ENCODE peak calls at places on chromosomes 16 and 17, in four cellular contexts. One of them, this sample, is unnamed.

GRCh38 chr16:11914759-11915643 is 755 bp downstream of the GSPT1 start:
- DNase-seq in ovary: peak; percentile 59
- DNase-seq in CD8-positive, alpha-beta memory T cell: peak; percentile 15
- DNase-seq in right atrium auricular region: no peak
- DNase-seq in this sample: peak; percentile 42

GRCh38 chr17:39143552-39144093 is 7.8 kb downstream of the PLXDC1 start:
- DNase-seq in ovary: peak; percentile 44
- DNase-seq in CD8-positive, alpha-beta memory T cell: no peak
- DNase-seq in right atrium auricular region: peak; percentile 71
- DNase-seq in this sample: no peak

GRCh38 chr17:15782809-15783208 is 50.7 kb downstream of the TBC1D26 start:
- DNase-seq in CD8-positive, alpha-beta memory T cell: no peak
- DNase-seq in right atrium auricular region: no peak
- DNase-seq in ovary: peak; percentile 76
- DNase-seq in this sample: no peak

GRCh38 chr16:66954097-66954659 is 6.9 kb upstream of the CES3 start:
- DNase-seq in right atrium auricular region: peak; percentile 77
- DNase-seq in CD8-positive, alpha-beta memory T cell: peak; percentile 57
- DNase-seq in ovary: peak; percentile 79
- DNase-seq in this sample: peak; percentile 82

GRCh38 chr16:51763072-51763658 is 612.1 kb upstream of the SALL1 start:
- DNase-seq in right atrium auricular region: no peak
- DNase-seq in ovary: no peak
- DNase-seq in CD8-positive, alpha-beta memory T cell: no peak
- DNase-seq in this sample: no peak

GRCh38 chr17:68231536-68231935 is 16.3 kb upstream of the AMZ2 start:
- DNase-seq in ovary: no peak
- DNase-seq in CD8-positive, alpha-beta memory T cell: no peak
- DNase-seq in right atrium auricular region: no peak
- DNase-seq in this sample: no peak

GRCh38 chr16:4297480-4297879 is 18.4 kb upstream of the GLIS2 start:
- DNase-seq in right atrium auricular region: no peak
- DNase-seq in CD8-positive, alpha-beta memory T cell: no peak
- DNase-seq in ovary: no peak
- DNase-seq in this sample: no peak

GRCh38 chr17:14161419-14161818 is 75.2 kb downstream of the CDRT15 start:
- DNase-seq in ovary: no peak
- DNase-seq in CD8-positive, alpha-beta memory T cell: no peak
- DNase-seq in right atrium auricular region: no peak
- DNase-seq in this sample: no peak

GRCh38 chr17:38674013-38674748 is 576 bp downstream of the EPOP start:
- DNase-seq in CD8-positive, alpha-beta memory T cell: no peak
- DNase-seq in ovary: no peak
- DNase-seq in right atrium auricular region: no peak
- DNase-seq in this sample: peak; percentile 38

GRCh38 chr17:61583242-61583641 is 7.8 kb downstream of the NACA2 start:
- DNase-seq in right atrium auricular region: no peak
- DNase-seq in ovary: no peak
- DNase-seq in CD8-positive, alpha-beta memory T cell: no peak
- DNase-seq in this sample: peak; percentile 32

GRCh38 chr17:83109793-83110645 is 30.6 kb downstream of the METRNL start:
- DNase-seq in right atrium auricular region: peak; percentile 98
- DNase-seq in CD8-positive, alpha-beta memory T cell: no peak
- DNase-seq in ovary: peak; percentile 87
- DNase-seq in this sample: peak; percentile 89

GRCh38 chr17:73644145-73645049 is at the start of gene SDK2:
- DNase-seq in right atrium auricular region: no peak
- DNase-seq in ovary: no peak
- DNase-seq in CD8-positive, alpha-beta memory T cell: no peak
- DNase-seq in this sample: peak; percentile 44

GRCh38 chr17:76569607-76570279 is 15.9 kb downstream of the ST6GALNAC2 start:
- DNase-seq in ovary: no peak
- DNase-seq in right atrium auricular region: no peak
- DNase-seq in CD8-positive, alpha-beta memory T cell: no peak
- DNase-seq in this sample: no peak

GRCh38 chr17:21376835-21377690 is 906 bp downstream of the KCNJ12 start:
- DNase-seq in ovary: no peak
- DNase-seq in CD8-positive, alpha-beta memory T cell: no peak
- DNase-seq in right atrium auricular region: no peak
- DNase-seq in this sample: peak; percentile 28

GRCh38 chr16:35221482-35222185 is 1762.2 kb downstream of the TP53TG3F start:
- DNase-seq in right atrium auricular region: no peak
- DNase-seq in CD8-positive, alpha-beta memory T cell: no peak
- DNase-seq in ovary: no peak
- DNase-seq in this sample: no peak

GRCh38 chr17:74631468-74632195 is 8.1 kb upstream of the CD300E start:
- DNase-seq in ovary: no peak
- DNase-seq in CD8-positive, alpha-beta memory T cell: no peak
- DNase-seq in right atrium auricular region: no peak
- DNase-seq in this sample: peak; percentile 49

GRCh38 chr16:16021988-16022682 is 72.7 kb downstream of the ABCC1 start:
- DNase-seq in CD8-positive, alpha-beta memory T cell: no peak
- DNase-seq in ovary: peak; percentile 98
- DNase-seq in right atrium auricular region: peak; percentile 97
- DNase-seq in this sample: peak; percentile 97

GRCh38 chr16:7364054-7364407 is 31.4 kb downstream of the RBFOX1 start:
- DNase-seq in right atrium auricular region: no peak
- DNase-seq in CD8-positive, alpha-beta memory T cell: no peak
- DNase-seq in ovary: no peak
- DNase-seq in this sample: no peak

GRCh38 chr16:66652661-66653060 is 43.9 kb downstream of the CMTM4 start:
- DNase-seq in CD8-positive, alpha-beta memory T cell: no peak
- DNase-seq in right atrium auricular region: no peak
- DNase-seq in ovary: no peak
- DNase-seq in this sample: no peak

GRCh38 chr17:66686601-66687000 is 148.3 kb upstream of the CACNG5 start:
- DNase-seq in CD8-positive, alpha-beta memory T cell: no peak
- DNase-seq in right atrium auricular region: no peak
- DNase-seq in ovary: no peak
- DNase-seq in this sample: no peak

GRCh38 chr17:66540131-66540781 is 237.8 kb downstream of the PRKCA start:
- DNase-seq in CD8-positive, alpha-beta memory T cell: no peak
- DNase-seq in ovary: peak; percentile 60
- DNase-seq in right atrium auricular region: peak; percentile 68
- DNase-seq in this sample: no peak

GRCh38 chr17:49990921-49991320 is 4.1 kb downstream of the DLX3 start:
- DNase-seq in ovary: no peak
- DNase-seq in CD8-positive, alpha-beta memory T cell: no peak
- DNase-seq in right atrium auricular region: no peak
- DNase-seq in this sample: no peak

GRCh38 chr16:59259074-59259963 is 525.2 kb upstream of the GOT2 start:
- DNase-seq in right atrium auricular region: no peak
- DNase-seq in CD8-positive, alpha-beta memory T cell: no peak
- DNase-seq in ovary: no peak
- DNase-seq in this sample: no peak

GRCh38 chr16:77840623-77841274 is 52.4 kb downstream of the VAT1L start:
- DNase-seq in right atrium auricular region: no peak
- DNase-seq in CD8-positive, alpha-beta memory T cell: no peak
- DNase-seq in ovary: no peak
- DNase-seq in this sample: no peak

GRCh38 chr16:78478267-78478821 is 378.9 kb downstream of the WWOX start:
- DNase-seq in CD8-positive, alpha-beta memory T cell: no peak
- DNase-seq in ovary: no peak
- DNase-seq in right atrium auricular region: no peak
- DNase-seq in this sample: no peak

GRCh38 chr16:77304883-77305282 is 105.7 kb downstream of the SYCE1L start:
- DNase-seq in CD8-positive, alpha-beta memory T cell: no peak
- DNase-seq in right atrium auricular region: no peak
- DNase-seq in ovary: no peak
- DNase-seq in this sample: no peak

GRCh38 chr16:22353933-22354541 is 20.4 kb downstream of the CDR2 start:
- DNase-seq in right atrium auricular region: no peak
- DNase-seq in CD8-positive, alpha-beta memory T cell: no peak
- DNase-seq in ovary: no peak
- DNase-seq in this sample: no peak

GRCh38 chr17:74644419-74644818 is 20.9 kb upstream of the CD300E start:
- DNase-seq in CD8-positive, alpha-beta memory T cell: no peak
- DNase-seq in right atrium auricular region: no peak
- DNase-seq in ovary: no peak
- DNase-seq in this sample: no peak

GRCh38 chr17:50043290-50044148 is 12.4 kb upstream of the ITGA3 start:
- DNase-seq in ovary: no peak
- DNase-seq in CD8-positive, alpha-beta memory T cell: no peak
- DNase-seq in right atrium auricular region: peak; percentile 74
- DNase-seq in this sample: no peak

GRCh38 chr17:50672831-50673551 is 34.7 kb downstream of the ANKRD40 start:
- DNase-seq in CD8-positive, alpha-beta memory T cell: no peak
- DNase-seq in ovary: no peak
- DNase-seq in right atrium auricular region: peak; percentile 70
- DNase-seq in this sample: no peak

DNA sequence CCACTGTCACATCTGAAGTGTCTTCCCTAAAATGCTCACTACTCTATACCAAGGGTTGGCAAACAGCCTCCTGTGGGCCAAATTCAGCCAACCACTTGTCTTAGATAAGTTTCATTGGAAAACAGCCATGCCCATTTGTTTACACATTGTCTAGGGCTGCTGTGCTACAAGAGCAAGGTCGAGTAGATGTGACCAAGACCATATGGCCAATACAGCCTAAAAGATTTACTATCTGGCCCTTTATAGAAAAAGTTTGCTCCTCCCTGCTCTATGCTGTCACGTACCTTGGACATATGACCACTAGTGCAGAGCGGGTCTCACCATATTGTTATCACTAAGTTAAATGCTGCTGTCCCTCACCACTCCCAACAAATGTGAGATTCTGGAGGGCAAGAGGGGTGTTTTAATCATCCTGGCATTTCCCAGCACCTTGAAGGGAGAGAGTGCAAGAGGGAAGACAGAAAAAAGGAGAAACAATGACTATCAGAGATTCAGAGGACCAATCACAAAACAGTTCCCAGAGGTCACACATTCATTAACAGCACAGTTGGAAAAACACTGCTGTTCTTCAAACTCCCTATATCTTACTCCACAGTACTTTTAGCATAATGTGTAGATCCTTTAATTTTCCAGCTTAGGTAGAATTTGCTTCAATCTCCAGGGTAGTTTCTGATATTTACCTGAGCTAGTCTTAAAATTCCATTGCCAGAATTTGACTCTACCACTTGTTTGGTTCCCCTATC is 13.2 kb downstream of the LSM12 start:
- DNase-seq in right atrium auricular region: no peak
- DNase-seq in CD8-positive, alpha-beta memory T cell: no peak
- DNase-seq in ovary: no peak
- DNase-seq in this sample: no peak
- H3K36me3 ChIP-seq in right atrium auricular region: peaks cover 50% of the 10 kb centered on the region
- H3K36me3 ChIP-seq in CD8-positive, alpha-beta memory T cell: peaks cover 7% of the 10 kb centered on the region
- H3K36me3 ChIP-seq in ovary: no peaks in the 10 kb centered on the region
- H3K36me3 ChIP-seq in this sample: peaks cover 75% of the 10 kb centered on the region

DNA sequence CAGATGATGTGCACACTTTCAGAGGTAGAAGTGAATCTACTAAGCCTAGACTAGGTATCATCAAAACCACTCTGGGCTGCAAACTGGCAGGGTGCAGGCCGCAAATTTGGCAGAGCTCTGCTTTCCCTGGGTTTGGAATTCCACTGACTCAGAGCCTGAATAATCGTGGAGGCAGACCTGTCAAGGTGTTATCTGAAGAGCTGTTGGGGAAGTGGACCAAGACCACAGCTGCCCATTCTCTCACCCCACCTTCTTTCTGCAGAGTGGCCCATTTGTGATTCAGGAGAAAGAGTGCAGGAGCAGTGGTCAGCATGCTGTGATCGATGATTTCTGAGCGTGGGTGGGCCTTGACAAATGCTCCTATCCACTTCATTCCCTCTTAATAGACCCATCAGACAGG is 45.8 kb upstream of the CBLN1 start:
- DNase-seq in CD8-positive, alpha-beta memory T cell: no peak
- DNase-seq in right atrium auricular region: no peak
- DNase-seq in ovary: no peak
- DNase-seq in this sample: no peak
- H3K4me1 ChIP-seq in CD8-positive, alpha-beta memory T cell: no peaks in the 10 kb centered on the region
- H3K4me1 ChIP-seq in right atrium auricular region: no peaks in the 10 kb centered on the region
- H3K4me1 ChIP-seq in ovary: no peaks in the 10 kb centered on the region
- H3K4me1 ChIP-seq in this sample: no peaks in the 10 kb centered on the region

GRCh38 chr16:87843678-87844373 is 25.5 kb downstream of the SLC7A5 start:
- DNase-seq in ovary: no peak
- DNase-seq in CD8-positive, alpha-beta memory T cell: no peak
- DNase-seq in right atrium auricular region: no peak
- DNase-seq in this sample: no peak

GRCh38 chr16:87839542-87840461 is 29.5 kb downstream of the SLC7A5 start:
- DNase-seq in ovary: no peak
- DNase-seq in CD8-positive, alpha-beta memory T cell: no peak
- DNase-seq in right atrium auricular region: no peak
- DNase-seq in this sample: no peak

GRCh38 chr16:87842209-87842869 is 27.0 kb downstream of the SLC7A5 start:
- DNase-seq in CD8-positive, alpha-beta memory T cell: no peak
- DNase-seq in ovary: no peak
- DNase-seq in right atrium auricular region: no peak
- DNase-seq in this sample: no peak

GRCh38 chr16:87840462-87840978 is 28.8 kb downstream of the SLC7A5 start:
- DNase-seq in ovary: no peak
- DNase-seq in right atrium auricular region: no peak
- DNase-seq in CD8-positive, alpha-beta memory T cell: no peak
- DNase-seq in this sample: no peak

DNA sequence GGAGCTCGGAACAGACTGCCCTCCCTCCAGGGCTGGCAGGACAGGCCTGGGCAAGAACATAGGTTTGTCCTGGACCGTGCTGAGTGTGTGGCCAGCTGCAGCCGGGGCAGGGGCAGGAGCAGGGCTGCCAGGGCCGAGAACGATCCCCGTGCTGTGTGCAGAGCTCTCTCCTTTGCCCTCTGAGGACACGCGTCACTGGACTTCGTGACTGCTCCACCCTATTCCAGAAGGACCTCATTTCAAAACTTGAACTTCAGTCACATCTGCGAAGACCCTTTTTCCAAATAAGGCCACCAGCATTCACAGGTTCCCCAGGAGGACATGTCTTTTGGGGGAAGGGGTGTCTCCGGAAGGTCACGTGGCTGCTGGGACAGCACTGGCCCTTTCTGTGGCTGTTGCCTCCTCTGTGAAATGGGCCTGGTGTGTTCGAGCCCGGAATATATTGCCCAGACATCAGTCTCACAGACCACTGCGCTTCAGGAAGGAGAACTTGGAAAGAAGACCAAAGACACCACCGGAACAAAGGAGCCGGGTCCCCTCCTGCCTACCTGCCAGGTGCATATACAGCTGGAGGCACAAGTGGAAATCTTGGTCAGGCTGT is 27.6 kb downstream of the SLC7A5 start:
- DNase-seq in ovary: no peak
- DNase-seq in right atrium auricular region: no peak
- DNase-seq in CD8-positive, alpha-beta memory T cell: no peak
- DNase-seq in this sample: no peak
- H3K36me3 ChIP-seq in ovary: no peaks in the 10 kb centered on the region
- H3K36me3 ChIP-seq in right atrium auricular region: peaks cover 13% of the 10 kb centered on the region
- H3K36me3 ChIP-seq in CD8-positive, alpha-beta memory T cell: peaks cover 20% of the 10 kb centered on the region
- H3K36me3 ChIP-seq in this sample: peaks cover 89% of the 10 kb centered on the region

DNA sequence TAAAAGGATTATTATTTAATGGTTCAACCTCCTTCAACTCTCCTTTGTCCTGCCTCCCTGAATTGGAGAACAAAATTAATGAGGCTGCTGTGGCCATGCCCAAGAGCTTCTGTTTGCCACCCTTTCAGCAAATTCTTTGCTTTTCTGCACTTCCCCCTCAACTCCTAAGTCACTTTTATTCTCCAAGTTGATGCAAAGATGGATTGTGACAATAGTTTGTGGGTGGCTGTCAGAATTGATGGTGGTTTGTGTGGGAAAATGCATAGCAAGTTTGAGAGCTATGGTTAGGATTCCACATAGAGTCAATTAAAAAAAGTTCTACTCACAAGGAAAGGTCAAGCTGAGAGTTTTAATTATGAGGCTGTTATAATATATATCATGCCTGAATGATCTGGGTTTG is 47.0 kb downstream of the GPR139 start:
- DNase-seq in right atrium auricular region: no peak
- DNase-seq in ovary: no peak
- DNase-seq in CD8-positive, alpha-beta memory T cell: no peak
- DNase-seq in this sample: no peak
- H3K4me1 ChIP-seq in right atrium auricular region: no peaks in the 10 kb centered on the region
- H3K4me1 ChIP-seq in ovary: no peaks in the 10 kb centered on the region
- H3K4me1 ChIP-seq in CD8-positive, alpha-beta memory T cell: no peaks in the 10 kb centered on the region
- H3K4me1 ChIP-seq in this sample: no peaks in the 10 kb centered on the region

This sample was measured in BE2C.